ENCODE peak calls at places on chromosomes 11 and 22, in five cellular contexts. E is suprapubic skin, O is H1, L is stomach, P is transverse colon. M is an unnamed sample.

GRCh38 chr11:35292290-35292689 is 127.1 kb downstream of the SLC1A2 start:
- DNase-seq in E (no peak), O (no peak), L (no peak), P (no peak), M (no peak)

GRCh38 chr11:2434008-2434407 is 10.3 kb downstream of the TRPM5 start:
- DNase-seq in E (no peak), O (no peak), L (no peak), P (no peak), M (no peak)

GRCh38 chr11:15967966-15968365 is 388.4 kb downstream of the SOX6 start:
- DNase-seq in E (no peak), O (no peak), L (no peak), P (no peak), M (no peak)

GRCh38 chr11:39684155-39684554 is 1775.3 kb downstream of the LRRC4C start:
- DNase-seq in E (no peak), O (no peak), L (no peak), P (no peak), M (no peak)

GRCh38 chr11:3006505-3007260 is 14.6 kb upstream of the NAP1L4 start:
- DNase-seq in E (no peak), O (no peak), L (no peak), P (no peak), M (peak; percentile 89)

GRCh38 chr11:134734446-134734845 is 322.4 kb upstream of the B3GAT1 start:
- DNase-seq in E (no peak), O (no peak), L (no peak), P (no peak), M (no peak)

GRCh38 chr22:38844661-38845367 is 986 bp upstream of the NPTXR start:
- DNase-seq in E (no peak), O (no peak), L (no peak), P (no peak), M (no peak)

GRCh38 chr11:43923327-43924111 is 18.9 kb upstream of the C11orf96 start:
- DNase-seq in E (no peak), O (no peak), L (no peak), P (no peak), M (no peak)

GRCh38 chr11:108498046-108498815 is at the start of gene POGLUT3:
- DNase-seq in E (peak; percentile 78), O (peak; percentile 19), L (peak; percentile 61), P (peak; percentile 64), M (peak; percentile 44)

GRCh38 chr11:12087075-12087775 is 23.2 kb upstream of the MICAL2 start:
- DNase-seq in E (no peak), O (no peak), L (no peak), P (peak; percentile 46), M (peak; percentile 78)

GRCh38 chr11:74084796-74085541 is 76.1 kb upstream of the UCP3 start:
- DNase-seq in E (no peak), O (no peak), L (no peak), P (no peak), M (no peak)

GRCh38 chr11:35682230-35683195 is 19.9 kb downstream of the TRIM44 start:
- DNase-seq in E (no peak), O (no peak), L (no peak), P (peak; percentile 41), M (no peak)

GRCh38 chr11:34427171-34427805 is 11.4 kb upstream of the CAT start:
- DNase-seq in E (no peak), O (no peak), L (no peak), P (no peak), M (peak; percentile 53)

GRCh38 chr22:46592390-46592872 is 27.8 kb upstream of the GRAMD4 start:
- DNase-seq in E (no peak), O (no peak), L (no peak), P (peak; percentile 71), M (peak; percentile 63)

GRCh38 chr11:113106507-113106906 is 145.3 kb downstream of the NCAM1 start:
- DNase-seq in E (no peak), O (no peak), L (no peak), P (no peak), M (no peak)

GRCh38 chr22:17369553-17370035 is 334 bp downstream of the CECR2 start:
- DNase-seq in E (peak; percentile 60), O (no peak), L (no peak), P (peak; percentile 14), M (no peak)

GRCh38 chr11:91047882-91048281 is 825.0 kb upstream of the CHORDC1 start:
- DNase-seq in E (no peak), O (no peak), L (no peak), P (no peak), M (no peak)

GRCh38 chr11:88266919-88267318 is 70.6 kb downstream of the CTSC start:
- DNase-seq in E (no peak), O (no peak), L (no peak), P (no peak), M (no peak)

GRCh38 chr22:24807284-24807950 is 1.4 kb downstream of the SGSM1 start:
- DNase-seq in E (no peak), O (no peak), L (no peak), P (peak; percentile 17), M (no peak)

GRCh38 chr22:23700706-23701105 is 9.9 kb downstream of the RGL4 start:
- DNase-seq in E (no peak), O (no peak), L (no peak), P (no peak), M (no peak)

GRCh38 chr11:125835748-125836147 is 2.6 kb downstream of the PATE4 start:
- DNase-seq in E (no peak), O (no peak), L (no peak), P (no peak), M (no peak)

GRCh38 chr11:3159296-3160190 is 5.6 kb downstream of the OSBPL5 start:
- DNase-seq in E (no peak), O (no peak), L (peak; percentile 65), P (peak; percentile 56), M (peak; percentile 79)

GRCh38 chr11:77752518-77752917 is 68.0 kb downstream of the RSF1 start:
- DNase-seq in E (no peak), O (peak; percentile 5), L (no peak), P (no peak), M (no peak)

GRCh38 chr11:95229199-95230053 is 1.6 kb downstream of the SESN3 start:
- DNase-seq in E (peak; percentile 77), O (no peak), L (no peak), P (no peak), M (no peak)

GRCh38 chr22:36384766-36385400 is 2.9 kb downstream of the MYH9 start:
- DNase-seq in E (no peak), O (no peak), L (no peak), P (no peak), M (no peak)

GRCh38 chr11:2509481-2510001 is 64.7 kb downstream of the KCNQ1 start:
- DNase-seq in E (no peak), O (no peak), L (peak; percentile 22), P (peak; percentile 4), M (peak; percentile 68)

GRCh38 chr11:697028-697491 is 1.4 kb downstream of the TMEM80 start:
- DNase-seq in E (no peak), O (no peak), L (no peak), P (no peak), M (no peak)
- TF ChIP-seq POLR2AphosphoS5 in E (no peak), O (no peak), L (peak; percentile 77), P (peak; percentile 64), M (no peak)

GRCh38 chr11:102761646-102762238 is 18.7 kb downstream of the MMP10 start:
- DNase-seq in E (no peak), O (no peak), L (no peak), P (no peak), M (no peak)
- H3K27ac ChIP-seq in E (no peak overlapping the region), O (no peak overlapping the region), L (no peak overlapping the region), P (no peak overlapping the region), M (no peak overlapping the region)

GRCh38 chr22:49820984-49821383 is 6.7 kb downstream of the BRD1 start:
- DNase-seq in E (no peak), O (no peak), L (no peak), P (no peak), M (no peak)
- H3K4me1 ChIP-seq in E (peaks cover 52% of the 10 kb centered on the region), O (no peaks in the 10 kb centered on the region), L (peaks cover 89% of the 10 kb centered on the region), P (peaks cover 42% of the 10 kb centered on the region), M (peaks cover 53% of the 10 kb centered on the region)

DNA sequence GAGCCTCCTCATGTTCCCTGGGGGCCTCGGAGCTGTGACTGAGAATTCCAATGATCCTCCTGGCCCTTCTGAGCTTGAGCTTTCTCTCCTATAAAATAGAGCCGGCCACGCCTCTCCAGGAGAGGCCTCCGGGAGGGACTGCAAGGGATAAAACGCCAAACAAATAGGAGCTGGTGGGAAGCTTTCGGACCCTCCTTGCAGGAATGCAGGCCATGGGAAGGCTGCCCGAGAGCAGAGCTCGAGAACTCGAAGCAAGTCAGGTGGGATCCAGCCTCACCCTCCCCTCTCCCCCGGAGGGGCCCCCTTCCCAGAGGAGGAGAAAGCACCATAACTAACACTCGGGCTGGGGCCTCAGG is 34.5 kb downstream of the FLRT1 start:
- DNase-seq in E (no peak), O (no peak), L (no peak), P (no peak), M (no peak)
- TF ChIP-seq POLR2AphosphoS5 in E (no peak), O (no peak), L (no peak), P (no peak), M (no peak)

DNA sequence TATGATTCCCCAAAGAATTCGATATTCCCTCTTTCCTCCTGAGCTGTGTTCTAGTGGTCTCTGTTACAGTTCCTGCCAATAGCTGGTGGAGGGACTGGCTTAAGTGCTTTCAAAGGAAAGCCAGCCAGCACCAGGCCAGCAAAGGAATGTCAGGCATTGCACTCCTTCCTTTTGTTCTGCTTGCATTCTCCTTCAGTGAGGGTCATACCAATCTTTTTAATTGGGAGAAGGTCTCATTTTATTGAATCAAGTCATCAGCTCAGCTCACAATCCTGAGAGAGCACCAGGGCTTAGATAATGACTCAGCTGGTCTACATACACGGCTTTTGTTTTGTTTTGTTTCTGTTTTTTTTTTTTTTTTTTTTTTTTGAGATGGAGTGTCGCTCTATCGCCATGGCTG is 222.9 kb downstream of the NAV2 start:
- DNase-seq in E (no peak), O (peak; percentile 54), L (no peak), P (no peak), M (no peak)
- H3K27ac ChIP-seq in E (no peak overlapping the region), O (no peak overlapping the region), L (no peak overlapping the region), P (no peak overlapping the region), M (no peak overlapping the region)

GRCh38 chr11:46348986-46349401 is 1.7 kb downstream of the DGKZ start:
- DNase-seq in E (no peak), O (no peak), L (no peak), P (peak; percentile 46), M (no peak)

GRCh38 chr11:46345881-46346484 is 1.3 kb upstream of the DGKZ start:
- DNase-seq in E (no peak), O (no peak), L (no peak), P (no peak), M (no peak)

GRCh38 chr11:46348566-46348981 is 1.3 kb downstream of the DGKZ start:
- DNase-seq in E (no peak), O (no peak), L (no peak), P (peak; percentile 39), M (no peak)

GRCh38 chr11:46346886-46347636 is at the start of gene DGKZ:
- DNase-seq in E (peak; percentile 89), O (no peak), L (peak; percentile 92), P (peak; percentile 90), M (peak; percentile 94)

GRCh38 chr11:46347637-46348311 is 511 bp downstream of the DGKZ start:
- DNase-seq in E (peak; percentile 82), O (no peak), L (no peak), P (peak; percentile 34), M (no peak)
- H3K4me1 ChIP-seq in E (peaks cover 77% of the 10 kb centered on the region), O (peaks cover 18% of the 10 kb centered on the region), L (peaks cover 57% of the 10 kb centered on the region), P (peaks cover 35% of the 10 kb centered on the region), M (peaks cover 92% of the 10 kb centered on the region)